ENCODE peak calls at places on chromosome 21, in six cellular contexts. One of them, this sample, is unnamed.

GRCh38 chr21:36350282-36350910 is 30.4 kb downstream of the MORC3 start:
- DNase-seq in right lobe of liver: no peak
- DNase-seq in gastrocnemius medialis: no peak
- DNase-seq in K562: no peak
- DNase-seq in stomach: no peak
- DNase-seq in testis: peak
- DNase-seq in this sample: no peak

GRCh38 chr21:29163381-29164115 is 33.1 kb downstream of the MAP3K7CL start:
- DNase-seq in right lobe of liver: no peak
- DNase-seq in gastrocnemius medialis: no peak
- DNase-seq in K562: no peak
- DNase-seq in stomach: no peak
- DNase-seq in testis: no peak
- DNase-seq in this sample: no peak

GRCh38 chr21:34926784-34927548 is 122.1 kb downstream of the RUNX1 start:
- DNase-seq in right lobe of liver: no peak
- DNase-seq in gastrocnemius medialis: no peak
- DNase-seq in K562: no peak
- DNase-seq in stomach: no peak
- DNase-seq in testis: peak
- DNase-seq in this sample: no peak

GRCh38 chr21:36917487-36918158 is 48.8 kb downstream of the HLCS start:
- DNase-seq in right lobe of liver: no peak
- DNase-seq in gastrocnemius medialis: no peak
- DNase-seq in K562: no peak
- DNase-seq in stomach: peak
- DNase-seq in testis: peak
- DNase-seq in this sample: no peak

GRCh38 chr21:35850542-35851103 is 209.7 kb downstream of the SETD4 start:
- DNase-seq in right lobe of liver: no peak
- DNase-seq in gastrocnemius medialis: no peak
- DNase-seq in K562: no peak
- DNase-seq in stomach: no peak
- DNase-seq in testis: peak
- DNase-seq in this sample: no peak

GRCh38 chr21:29645666-29646553 is 293.9 kb downstream of the GRIK1 start:
- DNase-seq in right lobe of liver: no peak
- DNase-seq in gastrocnemius medialis: no peak
- DNase-seq in K562: no peak
- DNase-seq in stomach: no peak
- DNase-seq in testis: no peak
- DNase-seq in this sample: no peak

GRCh38 chr21:42903817-42904216 is 10.7 kb downstream of the NDUFV3 start:
- DNase-seq in right lobe of liver: no peak
- DNase-seq in gastrocnemius medialis: no peak
- DNase-seq in K562: no peak
- DNase-seq in stomach: no peak
- DNase-seq in testis: no peak
- DNase-seq in this sample: no peak

GRCh38 chr21:18908641-18909040 is 505.1 kb upstream of the TMPRSS15 start:
- DNase-seq in right lobe of liver: no peak
- DNase-seq in gastrocnemius medialis: no peak
- DNase-seq in K562: no peak
- DNase-seq in stomach: no peak
- DNase-seq in testis: no peak
- DNase-seq in this sample: no peak

GRCh38 chr21:37562920-37563640 is 196.5 kb downstream of the DYRK1A start:
- DNase-seq in right lobe of liver: no peak
- DNase-seq in gastrocnemius medialis: no peak
- DNase-seq in K562: no peak
- DNase-seq in stomach: no peak
- DNase-seq in testis: peak
- DNase-seq in this sample: peak

GRCh38 chr21:34204481-34205439 is 131.4 kb downstream of the MRPS6 start:
- DNase-seq in right lobe of liver: no peak
- DNase-seq in gastrocnemius medialis: no peak
- DNase-seq in K562: no peak
- DNase-seq in stomach: no peak
- DNase-seq in testis: no peak
- DNase-seq in this sample: no peak

GRCh38 chr21:17613242-17613676 is 558 bp upstream of the BTG3 start:
- DNase-seq in right lobe of liver: no peak
- DNase-seq in gastrocnemius medialis: no peak
- DNase-seq in K562: no peak
- DNase-seq in stomach: peak
- DNase-seq in testis: peak
- DNase-seq in this sample: no peak

GRCh38 chr21:17610862-17611261 is 1.8 kb downstream of the BTG3 start:
- DNase-seq in right lobe of liver: no peak
- DNase-seq in gastrocnemius medialis: no peak
- DNase-seq in K562: no peak
- DNase-seq in stomach: peak
- DNase-seq in testis: peak
- DNase-seq in this sample: no peak

GRCh38 chr21:25980710-25981109 is 189.9 kb downstream of the APP start:
- DNase-seq in right lobe of liver: no peak
- DNase-seq in gastrocnemius medialis: no peak
- DNase-seq in K562: no peak
- DNase-seq in stomach: no peak
- DNase-seq in testis: no peak
- DNase-seq in this sample: no peak

GRCh38 chr21:19049567-19049966 is 646.0 kb upstream of the TMPRSS15 start:
- DNase-seq in right lobe of liver: no peak
- DNase-seq in gastrocnemius medialis: no peak
- DNase-seq in K562: no peak
- DNase-seq in stomach: no peak
- DNase-seq in testis: no peak
- DNase-seq in this sample: no peak

GRCh38 chr21:17352937-17353655 is 159.7 kb upstream of the CXADR start:
- DNase-seq in right lobe of liver: no peak
- DNase-seq in gastrocnemius medialis: no peak
- DNase-seq in K562: no peak
- DNase-seq in stomach: no peak
- DNase-seq in testis: no peak
- DNase-seq in this sample: no peak

GRCh38 chr21:37636152-37636860 is 269.7 kb downstream of the DYRK1A start:
- DNase-seq in right lobe of liver: no peak
- DNase-seq in gastrocnemius medialis: no peak
- DNase-seq in K562: no peak
- DNase-seq in stomach: no peak
- DNase-seq in testis: no peak
- DNase-seq in this sample: no peak

GRCh38 chr21:37582613-37583012 is 216.0 kb downstream of the DYRK1A start:
- DNase-seq in right lobe of liver: no peak
- DNase-seq in gastrocnemius medialis: peak
- DNase-seq in K562: peak
- DNase-seq in stomach: no peak
- DNase-seq in testis: peak
- DNase-seq in this sample: no peak

GRCh38 chr21:26131554-26131953 is 39.0 kb downstream of the APP start:
- DNase-seq in right lobe of liver: no peak
- DNase-seq in gastrocnemius medialis: no peak
- DNase-seq in K562: no peak
- DNase-seq in stomach: no peak
- DNase-seq in testis: no peak
- DNase-seq in this sample: no peak

GRCh38 chr21:36347278-36347961 is 27.4 kb downstream of the MORC3 start:
- DNase-seq in right lobe of liver: no peak
- DNase-seq in gastrocnemius medialis: no peak
- DNase-seq in K562: no peak
- DNase-seq in stomach: no peak
- DNase-seq in testis: no peak
- DNase-seq in this sample: no peak

GRCh38 chr21:25934771-25935224 is 200.0 kb downstream of the GABPA start:
- DNase-seq in right lobe of liver: peak
- DNase-seq in gastrocnemius medialis: peak
- DNase-seq in K562: no peak
- DNase-seq in stomach: peak
- DNase-seq in testis: no peak
- DNase-seq in this sample: no peak

GRCh38 chr21:43613755-43614638 is 45.3 kb downstream of the HSF2BP start:
- DNase-seq in right lobe of liver: no peak
- DNase-seq in gastrocnemius medialis: no peak
- DNase-seq in K562: peak
- DNase-seq in stomach: no peak
- DNase-seq in testis: no peak
- DNase-seq in this sample: no peak

GRCh38 chr21:34807146-34807880 is 138.5 kb downstream of the CLIC6 start:
- DNase-seq in right lobe of liver: no peak
- DNase-seq in gastrocnemius medialis: no peak
- DNase-seq in K562: no peak
- DNase-seq in stomach: no peak
- DNase-seq in testis: no peak
- DNase-seq in this sample: no peak

GRCh38 chr21:15182731-15183130 is 117.9 kb upstream of the NRIP1 start:
- DNase-seq in right lobe of liver: no peak
- DNase-seq in gastrocnemius medialis: no peak
- DNase-seq in K562: no peak
- DNase-seq in stomach: no peak
- DNase-seq in testis: no peak
- DNase-seq in this sample: no peak

GRCh38 chr21:41489329-41489728 is 18.6 kb downstream of the TMPRSS2 start:
- DNase-seq in right lobe of liver: no peak
- DNase-seq in gastrocnemius medialis: no peak
- DNase-seq in K562: no peak
- DNase-seq in stomach: no peak
- DNase-seq in testis: no peak
- DNase-seq in this sample: no peak

GRCh38 chr21:41488080-41488479 is 19.9 kb downstream of the TMPRSS2 start:
- DNase-seq in right lobe of liver: peak
- DNase-seq in gastrocnemius medialis: no peak
- DNase-seq in K562: no peak
- DNase-seq in stomach: peak
- DNase-seq in testis: no peak
- DNase-seq in this sample: peak

GRCh38 chr21:41494242-41494641 is 13.7 kb downstream of the TMPRSS2 start:
- DNase-seq in right lobe of liver: no peak
- DNase-seq in gastrocnemius medialis: no peak
- DNase-seq in K562: no peak
- DNase-seq in stomach: no peak
- DNase-seq in testis: no peak
- DNase-seq in this sample: no peak

GRCh38 chr21:41490330-41490729 is 17.6 kb downstream of the TMPRSS2 start:
- DNase-seq in right lobe of liver: no peak
- DNase-seq in gastrocnemius medialis: no peak
- DNase-seq in K562: no peak
- DNase-seq in stomach: no peak
- DNase-seq in testis: no peak
- DNase-seq in this sample: no peak

GRCh38 chr21:41491412-41491811 is 16.5 kb downstream of the TMPRSS2 start:
- DNase-seq in right lobe of liver: no peak
- DNase-seq in gastrocnemius medialis: no peak
- DNase-seq in K562: no peak
- DNase-seq in stomach: no peak
- DNase-seq in testis: no peak
- DNase-seq in this sample: no peak
- TF ChIP-seq POLR2A in right lobe of liver: no peak
- TF ChIP-seq POLR2A in gastrocnemius medialis: no peak
- TF ChIP-seq POLR2A in K562: no peak
- TF ChIP-seq POLR2A in stomach: no peak
- TF ChIP-seq POLR2A in testis: no peak
- TF ChIP-seq POLR2A in this sample: no peak

GRCh38 chr21:39818557-39818956 is 48.7 kb upstream of the PCP4 start:
- DNase-seq in right lobe of liver: no peak
- DNase-seq in gastrocnemius medialis: no peak
- DNase-seq in K562: no peak
- DNase-seq in stomach: no peak
- DNase-seq in testis: no peak
- DNase-seq in this sample: no peak

GRCh38 chr21:39825250-39825649 is 42.0 kb upstream of the PCP4 start:
- DNase-seq in right lobe of liver: no peak
- DNase-seq in gastrocnemius medialis: no peak
- DNase-seq in K562: no peak
- DNase-seq in stomach: no peak
- DNase-seq in testis: no peak
- DNase-seq in this sample: no peak

DNA sequence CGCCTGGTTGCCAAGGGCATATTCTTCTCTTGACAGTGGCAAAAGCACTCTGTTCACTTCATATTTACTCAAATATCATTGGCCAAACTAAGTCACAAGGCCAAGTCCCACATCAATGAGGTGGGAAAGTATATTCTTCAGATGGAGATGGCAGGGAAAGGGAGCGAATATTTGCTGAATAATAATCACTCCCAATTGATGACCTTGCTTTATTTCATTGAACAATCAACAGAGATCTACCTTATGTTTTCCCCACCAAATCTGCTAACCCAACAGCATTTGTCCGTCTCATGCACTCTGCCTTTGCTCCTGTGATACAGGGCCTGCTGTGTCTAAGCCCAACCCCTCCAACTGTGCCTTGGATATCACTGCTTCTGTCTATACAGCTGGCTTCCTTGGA is 45.2 kb upstream of the PCP4 start:
- DNase-seq in right lobe of liver: no peak
- DNase-seq in gastrocnemius medialis: no peak
- DNase-seq in K562: no peak
- DNase-seq in stomach: no peak
- DNase-seq in testis: no peak
- DNase-seq in this sample: no peak
- H3K27ac ChIP-seq in right lobe of liver: no peak
- H3K27ac ChIP-seq in gastrocnemius medialis: no peak
- H3K27ac ChIP-seq in K562: no peak
- H3K27ac ChIP-seq in stomach: no peak
- H3K27ac ChIP-seq in testis: no peak
- H3K27ac ChIP-seq in this sample: no peak

GRCh38 chr21:32499249-32500055 is 85.9 kb downstream of the TCP10L start:
- DNase-seq in right lobe of liver: no peak
- DNase-seq in gastrocnemius medialis: no peak
- DNase-seq in K562: no peak
- DNase-seq in stomach: no peak
- DNase-seq in testis: no peak
- DNase-seq in this sample: no peak
- TF ChIP-seq CTCF in right lobe of liver: no peak
- TF ChIP-seq CTCF in gastrocnemius medialis: no peak
- TF ChIP-seq CTCF in K562: no peak
- TF ChIP-seq CTCF in stomach: no peak
- TF ChIP-seq CTCF in testis: no peak
- TF ChIP-seq CTCF in this sample: no peak

DNA sequence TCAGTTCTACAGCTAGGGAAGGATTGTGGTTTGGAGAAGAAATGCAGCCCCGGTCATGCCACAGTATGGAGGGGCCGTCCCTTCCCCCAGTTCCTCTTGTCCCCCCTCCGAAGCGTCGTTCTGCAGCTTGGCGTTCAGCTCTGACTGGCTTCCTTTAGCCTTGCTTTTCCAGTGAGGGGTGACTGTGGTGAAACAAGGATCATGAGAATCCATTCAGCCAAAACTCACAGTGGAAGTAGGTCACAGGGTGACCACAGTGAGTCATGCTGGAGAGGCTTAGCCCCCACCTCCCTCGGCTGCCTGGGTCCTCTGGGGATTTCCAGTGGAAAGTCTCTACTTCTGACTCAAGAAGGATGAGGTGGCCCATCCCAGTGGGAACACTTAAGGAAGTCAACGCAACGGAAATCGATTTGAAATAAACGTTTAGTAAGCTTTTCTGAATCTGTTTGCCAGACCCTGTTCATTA is 37.3 kb upstream of the COL6A2 start:
- DNase-seq in right lobe of liver: peak
- DNase-seq in gastrocnemius medialis: peak
- DNase-seq in K562: no peak
- DNase-seq in stomach: peak
- DNase-seq in testis: peak
- DNase-seq in this sample: peak
- TF ChIP-seq POLR2A in right lobe of liver: no peak
- TF ChIP-seq POLR2A in gastrocnemius medialis: no peak
- TF ChIP-seq POLR2A in K562: no peak
- TF ChIP-seq POLR2A in stomach: no peak
- TF ChIP-seq POLR2A in testis: no peak
- TF ChIP-seq POLR2A in this sample: no peak

GRCh38 chr21:46243325-46243724 is 14.8 kb upstream of the LSS start:
- DNase-seq in right lobe of liver: no peak
- DNase-seq in gastrocnemius medialis: no peak
- DNase-seq in K562: no peak
- DNase-seq in stomach: no peak
- DNase-seq in testis: no peak
- DNase-seq in this sample: no peak
- H3K27ac ChIP-seq in right lobe of liver: no peak
- H3K27ac ChIP-seq in gastrocnemius medialis: no peak
- H3K27ac ChIP-seq in K562: no peak
- H3K27ac ChIP-seq in stomach: no peak
- H3K27ac ChIP-seq in testis: no peak
- H3K27ac ChIP-seq in this sample: no peak

This sample was measured in spleen.